ENCODE peak calls at places on chromosomes 6 and 20, in nine cellular contexts. One of them, this sample, is unnamed.

GRCh38 chr20:20740595-20740994 is 28.2 kb upstream of the RALGAPA2 start:
- DNase-seq in neural progenitor cell: no peak
- DNase-seq in RWPE1: no peak
- DNase-seq in RWPE2: no peak
- DNase-seq in GM20000: no peak
- DNase-seq in MM.1S: no peak
- DNase-seq in mesothelial cell of epicardium: no peak
- DNase-seq in psoas muscle: no peak
- DNase-seq in CD14-positive monocyte: no peak
- DNase-seq in this sample: no peak

GRCh38 chr6:131532476-131533108 is 40.4 kb upstream of the ARG1 start:
- DNase-seq in RWPE2: no peak
- DNase-seq in GM20000: peak; percentile 28
- DNase-seq in neural progenitor cell: no peak
- DNase-seq in CD14-positive monocyte: no peak
- DNase-seq in mesothelial cell of epicardium: no peak
- DNase-seq in MM.1S: no peak
- DNase-seq in RWPE1: no peak
- DNase-seq in psoas muscle: no peak
- DNase-seq in this sample: no peak

GRCh38 chr20:35467339-35468224 is 12.2 kb downstream of the CEP250 start:
- DNase-seq in RWPE1: peak; percentile 67
- DNase-seq in RWPE2: peak; percentile 61
- DNase-seq in GM20000: no peak
- DNase-seq in MM.1S: no peak
- DNase-seq in mesothelial cell of epicardium: no peak
- DNase-seq in psoas muscle: peak; percentile 22
- DNase-seq in CD14-positive monocyte: no peak
- DNase-seq in neural progenitor cell: peak; percentile 41
- DNase-seq in this sample: no peak

GRCh38 chr6:38080349-38080748 is 260.8 kb downstream of the ZFAND3 start:
- DNase-seq in CD14-positive monocyte: no peak
- DNase-seq in RWPE1: no peak
- DNase-seq in GM20000: no peak
- DNase-seq in RWPE2: no peak
- DNase-seq in MM.1S: no peak
- DNase-seq in mesothelial cell of epicardium: no peak
- DNase-seq in neural progenitor cell: no peak
- DNase-seq in psoas muscle: no peak
- DNase-seq in this sample: no peak

GRCh38 chr6:159169557-159170332 is 545 bp downstream of the FNDC1 start:
- DNase-seq in mesothelial cell of epicardium: no peak
- DNase-seq in GM20000: peak; percentile 44
- DNase-seq in MM.1S: no peak
- DNase-seq in RWPE2: no peak
- DNase-seq in CD14-positive monocyte: no peak
- DNase-seq in RWPE1: no peak
- DNase-seq in neural progenitor cell: peak; percentile 75
- DNase-seq in psoas muscle: peak; percentile 24
- DNase-seq in this sample: no peak

GRCh38 chr20:43863330-43863729 is 51.3 kb upstream of the TOX2 start:
- DNase-seq in CD14-positive monocyte: no peak
- DNase-seq in MM.1S: no peak
- DNase-seq in neural progenitor cell: no peak
- DNase-seq in RWPE2: no peak
- DNase-seq in GM20000: no peak
- DNase-seq in mesothelial cell of epicardium: no peak
- DNase-seq in psoas muscle: no peak
- DNase-seq in RWPE1: no peak
- DNase-seq in this sample: no peak

GRCh38 chr6:33412140-33413009 is 1.6 kb downstream of the PHF1 start:
- DNase-seq in mesothelial cell of epicardium: no peak
- DNase-seq in GM20000: no peak
- DNase-seq in CD14-positive monocyte: no peak
- DNase-seq in RWPE1: no peak
- DNase-seq in MM.1S: no peak
- DNase-seq in neural progenitor cell: no peak
- DNase-seq in psoas muscle: no peak
- DNase-seq in RWPE2: no peak
- DNase-seq in this sample: no peak

GRCh38 chr6:166916824-166917223 is 39.5 kb downstream of the RNASET2 start:
- DNase-seq in RWPE1: no peak
- DNase-seq in CD14-positive monocyte: no peak
- DNase-seq in MM.1S: no peak
- DNase-seq in neural progenitor cell: no peak
- DNase-seq in psoas muscle: no peak
- DNase-seq in GM20000: no peak
- DNase-seq in RWPE2: no peak
- DNase-seq in mesothelial cell of epicardium: no peak
- DNase-seq in this sample: no peak

GRCh38 chr20:53074811-53075314 is 102.7 kb downstream of the TSHZ2 start:
- DNase-seq in neural progenitor cell: no peak
- DNase-seq in RWPE2: peak; percentile 73
- DNase-seq in RWPE1: peak; percentile 84
- DNase-seq in mesothelial cell of epicardium: no peak
- DNase-seq in MM.1S: no peak
- DNase-seq in psoas muscle: no peak
- DNase-seq in GM20000: no peak
- DNase-seq in CD14-positive monocyte: no peak
- DNase-seq in this sample: no peak

GRCh38 chr20:17223553-17223952 is 3.3 kb upstream of the PCSK2 start:
- DNase-seq in MM.1S: no peak
- DNase-seq in CD14-positive monocyte: no peak
- DNase-seq in neural progenitor cell: no peak
- DNase-seq in psoas muscle: no peak
- DNase-seq in GM20000: no peak
- DNase-seq in RWPE1: no peak
- DNase-seq in mesothelial cell of epicardium: no peak
- DNase-seq in RWPE2: no peak
- DNase-seq in this sample: no peak

GRCh38 chr20:23082846-23083552 is 3.1 kb downstream of the CD93 start:
- DNase-seq in RWPE2: no peak
- DNase-seq in CD14-positive monocyte: no peak
- DNase-seq in GM20000: no peak
- DNase-seq in psoas muscle: no peak
- DNase-seq in neural progenitor cell: no peak
- DNase-seq in mesothelial cell of epicardium: no peak
- DNase-seq in MM.1S: no peak
- DNase-seq in RWPE1: no peak
- DNase-seq in this sample: no peak

GRCh38 chr6:7765575-7766325 is 39.9 kb downstream of the BMP6 start:
- DNase-seq in neural progenitor cell: no peak
- DNase-seq in mesothelial cell of epicardium: no peak
- DNase-seq in RWPE1: no peak
- DNase-seq in CD14-positive monocyte: no peak
- DNase-seq in MM.1S: no peak
- DNase-seq in psoas muscle: no peak
- DNase-seq in GM20000: no peak
- DNase-seq in RWPE2: no peak
- DNase-seq in this sample: no peak

GRCh38 chr6:7901056-7901455 is 9.5 kb downstream of the TXNDC5 start:
- DNase-seq in psoas muscle: no peak
- DNase-seq in CD14-positive monocyte: no peak
- DNase-seq in MM.1S: peak; percentile 86
- DNase-seq in RWPE2: no peak
- DNase-seq in neural progenitor cell: no peak
- DNase-seq in mesothelial cell of epicardium: no peak
- DNase-seq in GM20000: no peak
- DNase-seq in RWPE1: no peak
- DNase-seq in this sample: no peak

GRCh38 chr6:137688230-137688971 is 178.7 kb upstream of the TNFAIP3 start:
- DNase-seq in RWPE1: no peak
- DNase-seq in neural progenitor cell: no peak
- DNase-seq in mesothelial cell of epicardium: no peak
- DNase-seq in CD14-positive monocyte: no peak
- DNase-seq in RWPE2: no peak
- DNase-seq in GM20000: no peak
- DNase-seq in psoas muscle: no peak
- DNase-seq in MM.1S: no peak
- DNase-seq in this sample: no peak

DNA sequence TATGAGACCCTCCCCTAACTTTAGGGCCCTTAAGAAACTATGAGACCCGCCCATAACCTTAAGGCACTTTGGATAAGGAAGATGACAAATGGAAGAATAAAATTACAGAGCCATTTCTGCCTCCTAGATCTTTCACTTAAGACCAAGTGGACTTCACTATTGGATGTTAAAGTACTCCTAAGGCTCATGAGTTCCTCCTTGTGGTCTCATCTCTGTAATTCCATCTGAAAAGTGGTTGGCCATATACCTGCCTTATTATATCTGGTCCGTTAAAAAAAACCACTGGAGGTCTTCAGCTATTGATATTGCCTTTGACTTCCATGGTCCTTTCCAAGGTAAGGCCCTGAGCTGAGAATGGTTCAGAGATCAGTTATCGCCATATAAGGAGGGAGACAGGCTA is 310.3 kb downstream of the EYA4 start:
- DNase-seq in RWPE2: no peak
- DNase-seq in psoas muscle: no peak
- DNase-seq in MM.1S: no peak
- DNase-seq in neural progenitor cell: no peak
- DNase-seq in GM20000: no peak
- DNase-seq in CD14-positive monocyte: no peak
- DNase-seq in RWPE1: no peak
- DNase-seq in mesothelial cell of epicardium: no peak
- DNase-seq in this sample: no peak
- TF ChIP-seq CTCF in RWPE2: no peak
- TF ChIP-seq CTCF in psoas muscle: no peak
- TF ChIP-seq CTCF in MM.1S: no peak
- TF ChIP-seq CTCF in neural progenitor cell: no peak
- TF ChIP-seq CTCF in GM20000: no peak
- TF ChIP-seq CTCF in CD14-positive monocyte: no peak
- TF ChIP-seq CTCF in RWPE1: no peak
- TF ChIP-seq CTCF in mesothelial cell of epicardium: no peak
- TF ChIP-seq CTCF in this sample: no peak

GRCh38 chr6:91337967-91338366 is 751.1 kb upstream of the MAP3K7 start:
- DNase-seq in mesothelial cell of epicardium: no peak
- DNase-seq in GM20000: no peak
- DNase-seq in RWPE1: no peak
- DNase-seq in psoas muscle: no peak
- DNase-seq in RWPE2: no peak
- DNase-seq in neural progenitor cell: no peak
- DNase-seq in CD14-positive monocyte: no peak
- DNase-seq in MM.1S: no peak
- DNase-seq in this sample: no peak
- TF ChIP-seq CTCF in mesothelial cell of epicardium: peak; percentile 86
- TF ChIP-seq CTCF in GM20000: no peak
- TF ChIP-seq CTCF in RWPE1: no peak
- TF ChIP-seq CTCF in psoas muscle: no peak
- TF ChIP-seq CTCF in RWPE2: no peak
- TF ChIP-seq CTCF in neural progenitor cell: peak; percentile 38
- TF ChIP-seq CTCF in CD14-positive monocyte: peak; percentile 27
- TF ChIP-seq CTCF in MM.1S: no peak
- TF ChIP-seq CTCF in this sample: no peak

GRCh38 chr6:42664718-42665117 is 57.7 kb downstream of the PRPH2 start:
- DNase-seq in neural progenitor cell: no peak
- DNase-seq in MM.1S: no peak
- DNase-seq in GM20000: no peak
- DNase-seq in RWPE2: no peak
- DNase-seq in RWPE1: no peak
- DNase-seq in CD14-positive monocyte: no peak
- DNase-seq in mesothelial cell of epicardium: no peak
- DNase-seq in psoas muscle: no peak
- DNase-seq in this sample: no peak

GRCh38 chr6:42653851-42654250 is 68.5 kb downstream of the PRPH2 start:
- DNase-seq in mesothelial cell of epicardium: no peak
- DNase-seq in RWPE2: no peak
- DNase-seq in MM.1S: no peak
- DNase-seq in psoas muscle: no peak
- DNase-seq in RWPE1: no peak
- DNase-seq in neural progenitor cell: no peak
- DNase-seq in CD14-positive monocyte: no peak
- DNase-seq in GM20000: no peak
- DNase-seq in this sample: no peak

GRCh38 chr6:42661540-42662153 is 60.8 kb downstream of the PRPH2 start:
- DNase-seq in mesothelial cell of epicardium: peak; percentile 72
- DNase-seq in neural progenitor cell: peak; percentile 79
- DNase-seq in RWPE2: no peak
- DNase-seq in psoas muscle: peak; percentile 75
- DNase-seq in GM20000: peak; percentile 61
- DNase-seq in CD14-positive monocyte: peak; percentile 79
- DNase-seq in RWPE1: peak; percentile 59
- DNase-seq in MM.1S: peak; percentile 68
- DNase-seq in this sample: peak; percentile 80

DNA sequence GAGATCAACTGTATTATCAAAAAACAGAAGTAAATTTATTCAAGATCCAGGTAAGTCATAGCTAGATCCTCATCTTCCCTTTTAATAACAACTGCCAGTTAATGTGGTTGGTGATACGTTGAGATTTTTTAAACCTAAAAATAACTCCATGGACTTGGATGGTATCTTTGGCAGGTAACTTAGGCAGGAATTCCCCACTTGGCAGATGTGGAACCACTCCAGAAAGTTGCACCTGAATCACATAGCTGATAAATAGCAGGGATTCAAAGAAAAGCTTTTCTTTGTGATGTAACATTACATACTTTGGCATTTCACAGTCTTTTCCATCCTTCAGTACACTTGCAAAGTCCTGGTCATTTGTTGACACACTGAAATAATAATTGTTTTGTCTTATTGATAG is 62.6 kb downstream of the PRPH2 start:
- DNase-seq in CD14-positive monocyte: no peak
- DNase-seq in neural progenitor cell: no peak
- DNase-seq in GM20000: no peak
- DNase-seq in MM.1S: no peak
- DNase-seq in RWPE1: no peak
- DNase-seq in RWPE2: no peak
- DNase-seq in psoas muscle: no peak
- DNase-seq in mesothelial cell of epicardium: no peak
- DNase-seq in this sample: no peak
- TF ChIP-seq CTCF in CD14-positive monocyte: no peak
- TF ChIP-seq CTCF in neural progenitor cell: no peak
- TF ChIP-seq CTCF in GM20000: no peak
- TF ChIP-seq CTCF in MM.1S: no peak
- TF ChIP-seq CTCF in RWPE1: no peak
- TF ChIP-seq CTCF in RWPE2: no peak
- TF ChIP-seq CTCF in psoas muscle: no peak
- TF ChIP-seq CTCF in mesothelial cell of epicardium: no peak
- TF ChIP-seq CTCF in this sample: no peak

DNA sequence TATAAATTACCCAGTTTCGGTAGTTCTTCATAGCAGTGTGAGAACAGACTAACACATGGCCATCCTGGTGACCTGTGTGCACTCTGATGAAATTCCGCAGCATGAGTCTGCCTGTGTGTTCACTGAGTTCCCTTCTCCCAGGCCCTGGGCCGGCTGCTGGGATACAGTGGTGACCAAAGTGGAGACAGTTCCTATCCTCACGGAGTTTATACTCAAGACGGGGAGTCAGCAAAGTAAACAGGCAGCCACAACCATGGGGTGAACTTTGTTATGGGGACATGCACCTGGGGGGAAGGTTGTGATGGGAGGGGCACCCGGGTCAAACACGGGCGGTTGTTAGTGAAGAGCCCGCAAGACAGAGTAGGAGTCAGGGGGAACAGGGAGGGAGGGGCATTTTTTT is 202.0 kb downstream of the CDH4 start:
- DNase-seq in neural progenitor cell: no peak
- DNase-seq in RWPE2: peak; percentile 62
- DNase-seq in MM.1S: no peak
- DNase-seq in RWPE1: no peak
- DNase-seq in mesothelial cell of epicardium: no peak
- DNase-seq in GM20000: no peak
- DNase-seq in CD14-positive monocyte: no peak
- DNase-seq in psoas muscle: no peak
- DNase-seq in this sample: no peak
- TF ChIP-seq CTCF in neural progenitor cell: no peak
- TF ChIP-seq CTCF in RWPE2: no peak
- TF ChIP-seq CTCF in MM.1S: no peak
- TF ChIP-seq CTCF in RWPE1: no peak
- TF ChIP-seq CTCF in mesothelial cell of epicardium: no peak
- TF ChIP-seq CTCF in GM20000: no peak
- TF ChIP-seq CTCF in CD14-positive monocyte: no peak
- TF ChIP-seq CTCF in psoas muscle: no peak
- TF ChIP-seq CTCF in this sample: no peak

This sample was measured in natural killer cell.